ENCODE peak calls at places on chromosomes 12 and 14, in five cellular contexts. G is AG09309, R is D341Med, J is amniotic stem cell, C is PC-3. F is an unnamed sample.

GRCh38 chr12:130954544-130954831 is 781 bp downstream of the ADGRD1 start:
- DNase-seq in C (no peak), R (no peak), J (no peak), G (no peak), F (no peak)

GRCh38 chr12:76883826-76884225 is 5.0 kb upstream of the CSRP2 start:
- DNase-seq in G (no peak), C (no peak), R (no peak), J (no peak), F (no peak)

GRCh38 chr14:97028382-97028781 is 231.2 kb downstream of the VRK1 start:
- DNase-seq in J (no peak), G (no peak), C (no peak), R (no peak), F (no peak)

GRCh38 chr12:116233669-116234068 is 43.8 kb downstream of the MED13L start:
- DNase-seq in G (no peak), R (no peak), C (peak), J (no peak), F (no peak)

GRCh38 chr12:130421896-130422295 is 84.2 kb downstream of the PIWIL1 start:
- DNase-seq in G (no peak), J (no peak), C (no peak), R (no peak), F (no peak)

GRCh38 chr12:69991683-69992297 is 166.8 kb downstream of the MYRFL start:
- DNase-seq in G (no peak), J (no peak), C (no peak), R (no peak), F (no peak)

GRCh38 chr12:112881602-112882001 is 25.2 kb upstream of the OAS1 start:
- DNase-seq in R (peak), J (no peak), G (no peak), C (no peak), F (peak)

GRCh38 chr12:109855377-109855776 is 22.2 kb upstream of the TRPV4 start:
- DNase-seq in J (no peak), C (no peak), R (no peak), G (no peak), F (no peak)

F was measured in NCI-H524.